ENCODE peak calls at places on chromosomes 13 and 19, in ten cellular contexts. D, S, R, C, V, J, N, A, I and T are unnamed samples.
A peak's percentile ranks its signal among the peaks of the same experiment; 100 is the strongest.

GRCh38 chr13:72384879-72385278 is 342.6 kb downstream of the MZT1 start:
- DNase-seq in D (peak; percentile 46), S (no peak), R (no peak), C (no peak), V (no peak), J (peak; percentile 1), N (peak; percentile 54), A (no peak), I (peak; percentile 60), T (no peak)

GRCh38 chr13:48866204-48866603 is 109.5 kb upstream of the FNDC3A start:
- DNase-seq in D (no peak), S (no peak), R (no peak), C (no peak), V (no peak), J (no peak), N (peak; percentile 4), A (no peak), I (no peak), T (no peak)

GRCh38 chr13:20526664-20527063 is 1.0 kb upstream of the CRYL1 start:
- DNase-seq in D (no peak), S (no peak), R (no peak), C (no peak), V (no peak), J (peak; percentile 19), N (peak; percentile 11), A (no peak), I (peak; percentile 23), T (no peak)

GRCh38 chr19:41711376-41712261 is 3.2 kb downstream of the CEACAM5 start:
- DNase-seq in D (no peak), S (peak; percentile 22), R (no peak), C (no peak), V (no peak), J (no peak), N (no peak), A (no peak), I (no peak), T (no peak)

GRCh38 chr19:7722231-7722651 is 9.7 kb downstream of the CLEC4G start:
- DNase-seq in D (no peak), S (no peak), R (no peak), C (no peak), V (no peak), J (no peak), N (no peak), A (no peak), I (no peak), T (no peak)

GRCh38 chr19:2575734-2576481 is 100.0 kb downstream of the GADD45B start:
- DNase-seq in D (no peak), S (peak; percentile 66), R (peak; percentile 45), C (peak; percentile 91), V (no peak), J (peak; percentile 69), N (peak; percentile 96), A (peak; percentile 68), I (peak; percentile 91), T (no peak)

GRCh38 chr13:102091231-102091630 is 310.6 kb downstream of the FGF14 start:
- DNase-seq in D (peak; percentile 7), S (no peak), R (no peak), C (no peak), V (peak; percentile 90), J (no peak), N (no peak), A (no peak), I (no peak), T (no peak)

GRCh38 chr13:39536906-39537305 is 66.1 kb downstream of the LHFPL6 start:
- DNase-seq in D (no peak), S (no peak), R (no peak), C (no peak), V (no peak), J (no peak), N (no peak), A (no peak), I (no peak), T (no peak)

GRCh38 chr19:9565900-9566705 is 18.2 kb downstream of the ZNF121 start:
- DNase-seq in D (peak; percentile 16), S (no peak), R (no peak), C (no peak), V (peak; percentile 56), J (peak; percentile 7), N (peak; percentile 15), A (no peak), I (peak; percentile 39), T (no peak)

GRCh38 chr13:20126460-20127262 is 34.2 kb downstream of the GJA3 start:
- DNase-seq in D (no peak), S (no peak), R (no peak), C (peak; percentile 68), V (no peak), J (no peak), N (no peak), A (no peak), I (no peak), T (no peak)

GRCh38 chr19:11142528-11143171 is 12.9 kb downstream of the SPC24 start:
- DNase-seq in D (peak; percentile 99), S (peak; percentile 95), R (peak; percentile 92), C (peak; percentile 95), V (peak; percentile 62), J (peak; percentile 95), N (peak; percentile 98), A (peak; percentile 95), I (peak; percentile 96), T (peak; percentile 81)
- H3K4me3 ChIP-seq in D (peak overlapping the region; percentile 54), S (no peak overlapping the region), R (peak overlapping the region; percentile 33), C (peak overlapping the region; percentile 30), V (peak overlapping the region; percentile 43), J (no peak overlapping the region), N (peak overlapping the region; percentile 30), A (peak overlapping the region; percentile 31), I (peak overlapping the region; percentile 37), T (peak overlapping the region; percentile 0)

DNA sequence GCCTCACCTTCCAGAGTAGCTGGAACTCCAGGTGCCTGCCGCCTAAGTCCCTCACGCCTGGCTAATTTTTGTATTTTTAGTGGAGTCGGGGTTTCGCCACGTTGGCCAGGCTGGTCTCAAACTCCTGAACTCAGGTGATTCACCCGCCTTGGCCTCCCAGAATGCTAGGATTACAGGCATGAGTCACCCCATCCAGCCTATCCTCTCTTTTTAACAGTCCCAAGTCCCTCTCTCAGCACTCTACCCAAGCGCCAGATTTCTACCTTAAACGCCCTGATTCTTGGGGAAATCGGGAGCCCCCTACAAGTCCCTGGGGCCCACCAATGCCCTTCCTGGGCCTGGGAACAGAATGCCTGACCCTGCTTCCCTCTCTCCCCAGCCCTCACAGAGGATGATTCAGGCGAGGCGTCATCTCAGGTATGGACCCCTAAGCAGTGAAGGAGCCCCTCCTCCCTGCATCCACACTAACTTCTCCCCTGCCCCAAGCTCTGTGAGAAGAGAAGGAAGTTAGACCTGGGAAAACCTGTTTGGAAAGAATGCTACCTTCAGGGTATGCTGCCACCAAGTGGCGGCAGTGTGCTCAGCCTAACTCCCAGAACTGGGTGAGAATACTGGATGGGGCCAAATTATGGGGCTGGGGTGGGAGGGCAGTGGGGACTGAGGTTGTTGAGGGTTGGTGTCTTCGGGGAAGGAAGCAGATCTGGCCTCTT is 20.8 kb upstream of the EBI3 start:
- DNase-seq in D (peak; percentile 50), S (no peak), R (no peak), C (no peak), V (peak; percentile 78), J (peak; percentile 43), N (peak; percentile 28), A (no peak), I (no peak), T (no peak)
- TF ChIP-seq CTCF in D (peak; percentile 36), S (peak; percentile 23), R (peak; percentile 68), C (no peak), V (peak; percentile 63), J (peak; percentile 57), N (peak; percentile 72), A (no peak), I (peak; percentile 41), T (no peak)

GRCh38 chr13:110158201-110158600 is 148.8 kb downstream of the COL4A1 start:
- DNase-seq in D (no peak), S (no peak), R (no peak), C (no peak), V (no peak), J (no peak), N (no peak), A (no peak), I (no peak), T (no peak)

GRCh38 chr13:110163020-110163658 is 143.8 kb downstream of the COL4A1 start:
- DNase-seq in D (no peak), S (no peak), R (no peak), C (no peak), V (no peak), J (no peak), N (no peak), A (no peak), I (peak; percentile 7), T (no peak)

GRCh38 chr13:110162053-110162452 is 144.9 kb downstream of the COL4A1 start:
- DNase-seq in D (no peak), S (no peak), R (no peak), C (no peak), V (no peak), J (no peak), N (no peak), A (no peak), I (no peak), T (no peak)

GRCh38 chr13:110164706-110165105 is 142.3 kb downstream of the COL4A1 start:
- DNase-seq in D (no peak), S (no peak), R (no peak), C (no peak), V (no peak), J (no peak), N (no peak), A (no peak), I (no peak), T (no peak)

GRCh38 chr13:110161112-110161897 is 145.7 kb downstream of the COL4A1 start:
- DNase-seq in D (no peak), S (no peak), R (no peak), C (no peak), V (no peak), J (no peak), N (no peak), A (no peak), I (no peak), T (no peak)
- H3K4me3 ChIP-seq in D (no peak overlapping the region), S (no peak overlapping the region), R (no peak overlapping the region), C (no peak overlapping the region), V (no peak overlapping the region), J (no peak overlapping the region), N (no peak overlapping the region), A (no peak overlapping the region), I (no peak overlapping the region), T (no peak overlapping the region)

GRCh38 chr19:45477713-45478453 is 10.1 kb downstream of the FOSB start:
- DNase-seq in D (peak; percentile 83), S (no peak), R (no peak), C (no peak), V (no peak), J (no peak), N (no peak), A (no peak), I (no peak), T (no peak)
- TF ChIP-seq CTCF in D (peak; percentile 56), S (no peak), R (no peak), C (no peak), V (no peak), J (no peak), N (no peak), A (no peak), I (no peak), T (no peak)